ENCODE peak calls at places on chromosomes 1 and 21, in nine cellular contexts. G, U, M, A, Z, X, W, C and B are unnamed samples.

GRCh38 chr1:238409191-238409846 is 518.6 kb upstream of the ZP4 start:
- DNase-seq in G (no peak), U (peak), C (peak), A (no peak), X (peak), Z (peak), W (no peak), M (no peak), B (peak)

GRCh38 chr21:46146856-46147255 is 8.5 kb downstream of the FTCD start:
- DNase-seq in W (no peak), Z (no peak), U (no peak), G (peak), A (peak), M (no peak), X (no peak), C (no peak), B (no peak)

GRCh38 chr1:14238472-14239059 is 359.9 kb upstream of the KAZN start:
- DNase-seq in U (no peak), W (no peak), M (no peak), C (no peak), A (peak), G (no peak), Z (no peak), X (no peak), B (no peak)

GRCh38 chr1:225711236-225711937 is 58.5 kb upstream of the ENAH start:
- DNase-seq in A (no peak), Z (no peak), M (no peak), C (no peak), G (no peak), X (no peak), W (no peak), U (no peak), B (no peak)

GRCh38 chr1:6009120-6010040 is 17.2 kb upstream of the NPHP4 start:
- DNase-seq in M (no peak), C (no peak), Z (no peak), X (no peak), A (no peak), W (no peak), G (no peak), U (no peak), B (peak)

GRCh38 chr21:23585419-23585818 is 2021.9 kb downstream of the MRPL39 start:
- DNase-seq in W (no peak), A (no peak), U (no peak), C (no peak), X (peak), Z (no peak), M (no peak), G (no peak), B (no peak)

GRCh38 chr1:199161766-199162303 is 523.0 kb downstream of the PTPRC start:
- DNase-seq in G (no peak), X (no peak), W (no peak), U (no peak), Z (no peak), C (no peak), A (no peak), M (no peak), B (no peak)

GRCh38 chr1:238469146-238469601 is 578.5 kb upstream of the ZP4 start:
- DNase-seq in A (no peak), C (peak), M (no peak), Z (no peak), X (peak), U (no peak), W (no peak), G (no peak), B (no peak)

GRCh38 chr1:246035060-246035531 is 472.0 kb downstream of the SMYD3 start:
- DNase-seq in G (no peak), A (no peak), Z (peak), U (no peak), M (no peak), X (no peak), W (no peak), C (no peak), B (no peak)

GRCh38 chr1:229185913-229186312 is 85.0 kb upstream of the RAB4A start:
- DNase-seq in Z (no peak), W (no peak), U (no peak), M (no peak), A (no peak), C (no peak), X (no peak), G (no peak), B (no peak)

GRCh38 chr1:154715385-154715784 is 107.4 kb upstream of the ADAR start:
- DNase-seq in G (no peak), C (no peak), Z (no peak), W (no peak), X (no peak), A (no peak), U (no peak), M (no peak), B (no peak)

GRCh38 chr1:63779338-63779819 is 5.6 kb downstream of the ROR1 start:
- DNase-seq in X (no peak), Z (peak), W (no peak), M (no peak), C (peak), U (no peak), G (no peak), A (no peak), B (no peak)

GRCh38 chr21:29182674-29183073 is 52.2 kb downstream of the MAP3K7CL start:
- DNase-seq in M (no peak), U (no peak), C (peak), G (no peak), W (no peak), Z (no peak), A (no peak), X (no peak), B (no peak)

GRCh38 chr1:206050655-206051235 is 2.2 kb upstream of the RHEX start:
- DNase-seq in Z (no peak), A (no peak), U (no peak), M (no peak), W (peak), X (no peak), C (no peak), G (no peak), B (peak)

GRCh38 chr1:4110888-4111287 is 210.8 kb upstream of the C1orf174 start:
- DNase-seq in A (no peak), Z (no peak), X (no peak), U (no peak), G (peak), M (no peak), C (no peak), W (no peak), B (no peak)

GRCh38 chr1:6460349-6461236 is 5.4 kb downstream of the TNFRSF25 start:
- DNase-seq in X (no peak), C (no peak), A (no peak), W (peak), Z (no peak), U (no peak), M (no peak), G (no peak), B (no peak)

GRCh38 chr1:119631433-119632102 is 16.5 kb downstream of the ZNF697 start:
- DNase-seq in X (peak), M (peak), U (no peak), A (peak), G (peak), W (no peak), Z (peak), C (peak), B (peak)

GRCh38 chr1:207309775-207310273 is 11.7 kb upstream of the CD55 start:
- DNase-seq in M (no peak), G (no peak), C (peak), W (no peak), A (peak), Z (peak), X (peak), U (peak), B (peak)

GRCh38 chr1:116506132-116507004 is 64.5 kb downstream of the CD58 start:
- DNase-seq in C (no peak), X (no peak), U (no peak), Z (no peak), M (no peak), A (no peak), G (no peak), W (no peak), B (peak)

GRCh38 chr1:23430803-23431202 is 6.3 kb upstream of the TCEA3 start:
- DNase-seq in X (no peak), A (peak), C (no peak), U (no peak), W (no peak), M (no peak), G (no peak), Z (no peak), B (no peak)

GRCh38 chr21:36959020-36959835 is 7.2 kb downstream of the HLCS start:
- DNase-seq in Z (no peak), M (no peak), C (no peak), A (no peak), W (no peak), U (no peak), X (no peak), G (no peak), B (peak)

GRCh38 chr1:40652452-40652851 is 13.0 kb downstream of the RIMS3 start:
- DNase-seq in X (no peak), M (no peak), G (no peak), A (no peak), C (no peak), W (no peak), U (no peak), Z (no peak), B (no peak)

GRCh38 chr1:27341525-27342252 is at the start of gene SYTL1:
- DNase-seq in G (no peak), X (peak), W (peak), U (peak), C (peak), A (no peak), M (peak), Z (peak), B (peak)

GRCh38 chr1:151510957-151511635 is at the start of gene CGN:
- DNase-seq in Z (peak), C (peak), W (peak), M (peak), A (peak), X (peak), U (peak), G (peak), B (peak)